ENCODE peak calls at places on chromosomes 16 and 17, in four cellular contexts. One of them, this sample, is unnamed.
A peak's percentile ranks its signal among the peaks of the same experiment; 100 is the strongest.

GRCh38 chr16:89359296-89360147 is 130.8 kb downstream of the ANKRD11 start:
- DNase-seq in HepG2: no peak
- DNase-seq in H1: no peak
- DNase-seq in GM12878: no peak
- DNase-seq in this sample: no peak

GRCh38 chr16:87189426-87189825 is 127.8 kb downstream of the C16orf95 start:
- DNase-seq in HepG2: no peak
- DNase-seq in H1: no peak
- DNase-seq in GM12878: no peak
- DNase-seq in this sample: no peak

GRCh38 chr17:74369221-74369620 is 1.9 kb downstream of the GPR142 start:
- DNase-seq in HepG2: no peak
- DNase-seq in H1: no peak
- DNase-seq in GM12878: no peak
- DNase-seq in this sample: no peak

GRCh38 chr17:78472035-78472905 is 93.8 kb downstream of the PGS1 start:
- DNase-seq in HepG2: no peak
- DNase-seq in H1: no peak
- DNase-seq in GM12878: peak; percentile 79
- DNase-seq in this sample: no peak

GRCh38 chr16:56965939-56966515 is 4.3 kb downstream of the CETP start:
- DNase-seq in HepG2: no peak
- DNase-seq in H1: no peak
- DNase-seq in GM12878: no peak
- DNase-seq in this sample: no peak

GRCh38 chr17:35640977-35641526 is 53.9 kb downstream of the AP2B1 start:
- DNase-seq in HepG2: no peak
- DNase-seq in H1: no peak
- DNase-seq in GM12878: no peak
- DNase-seq in this sample: no peak

GRCh38 chr17:6328279-6328678 is 106.6 kb downstream of the AIPL1 start:
- DNase-seq in HepG2: no peak
- DNase-seq in H1: no peak
- DNase-seq in GM12878: no peak
- DNase-seq in this sample: peak; percentile 41

GRCh38 chr17:63838586-63839184 is 3.8 kb downstream of the SMARCD2 start:
- DNase-seq in HepG2: no peak
- DNase-seq in H1: no peak
- DNase-seq in GM12878: no peak
- DNase-seq in this sample: no peak

GRCh38 chr17:59074494-59074893 is 32.2 kb downstream of the TRIM37 start:
- DNase-seq in HepG2: no peak
- DNase-seq in H1: no peak
- DNase-seq in GM12878: no peak
- DNase-seq in this sample: no peak

GRCh38 chr16:8989099-8989878 is 25.6 kb upstream of the USP7 start:
- DNase-seq in HepG2: peak; percentile 88
- DNase-seq in H1: no peak
- DNase-seq in GM12878: no peak
- DNase-seq in this sample: no peak

GRCh38 chr16:10662212-10662611 is 32.5 kb downstream of the TEKT5 start:
- DNase-seq in HepG2: no peak
- DNase-seq in H1: no peak
- DNase-seq in GM12878: no peak
- DNase-seq in this sample: no peak

GRCh38 chr17:80192268-80192667 is 22.4 kb downstream of the CARD14 start:
- DNase-seq in HepG2: peak; percentile 53
- DNase-seq in H1: no peak
- DNase-seq in GM12878: no peak
- DNase-seq in this sample: no peak

GRCh38 chr17:61474934-61475333 is 22.7 kb downstream of the TBX4 start:
- DNase-seq in HepG2: no peak
- DNase-seq in H1: no peak
- DNase-seq in GM12878: no peak
- DNase-seq in this sample: no peak

GRCh38 chr16:57045694-57046381 is 46.5 kb upstream of the CPNE2 start:
- DNase-seq in HepG2: peak; percentile 71
- DNase-seq in H1: peak; percentile 84
- DNase-seq in GM12878: peak; percentile 55
- DNase-seq in this sample: peak; percentile 21

DNA sequence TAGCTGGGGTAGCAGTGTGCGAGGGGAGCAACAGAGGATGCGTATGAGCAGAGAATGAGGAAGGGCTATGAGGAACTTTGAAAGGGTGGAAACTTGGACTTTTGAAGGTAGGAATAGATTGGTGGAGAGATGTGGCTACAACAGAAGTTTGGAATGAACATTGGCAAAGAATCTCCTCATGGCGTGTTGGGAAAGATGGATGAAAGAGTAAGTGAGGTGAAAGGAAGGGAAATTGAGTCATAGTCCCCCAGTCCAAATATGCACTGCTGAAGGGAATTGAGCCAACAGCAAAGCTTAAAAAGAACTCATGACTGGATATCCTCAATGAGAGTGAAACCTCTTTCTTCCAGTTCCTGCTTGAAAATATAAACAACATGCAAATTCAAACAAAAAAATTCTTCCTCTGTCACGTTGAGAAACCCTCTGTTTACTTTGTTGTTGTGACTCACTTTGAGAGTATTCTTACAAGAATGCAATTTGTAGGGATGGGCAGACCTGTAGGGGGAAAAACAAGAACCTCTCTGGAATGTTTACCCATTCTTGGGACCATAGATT is 313.2 kb upstream of the KCNJ16 start:
- DNase-seq in HepG2: peak; percentile 9
- DNase-seq in H1: no peak
- DNase-seq in GM12878: no peak
- DNase-seq in this sample: no peak
- TF ChIP-seq SRF in HepG2: no peak
- TF ChIP-seq SRF in H1: no peak
- TF ChIP-seq SRF in GM12878: no peak
- TF ChIP-seq SRF in this sample: no peak

DNA sequence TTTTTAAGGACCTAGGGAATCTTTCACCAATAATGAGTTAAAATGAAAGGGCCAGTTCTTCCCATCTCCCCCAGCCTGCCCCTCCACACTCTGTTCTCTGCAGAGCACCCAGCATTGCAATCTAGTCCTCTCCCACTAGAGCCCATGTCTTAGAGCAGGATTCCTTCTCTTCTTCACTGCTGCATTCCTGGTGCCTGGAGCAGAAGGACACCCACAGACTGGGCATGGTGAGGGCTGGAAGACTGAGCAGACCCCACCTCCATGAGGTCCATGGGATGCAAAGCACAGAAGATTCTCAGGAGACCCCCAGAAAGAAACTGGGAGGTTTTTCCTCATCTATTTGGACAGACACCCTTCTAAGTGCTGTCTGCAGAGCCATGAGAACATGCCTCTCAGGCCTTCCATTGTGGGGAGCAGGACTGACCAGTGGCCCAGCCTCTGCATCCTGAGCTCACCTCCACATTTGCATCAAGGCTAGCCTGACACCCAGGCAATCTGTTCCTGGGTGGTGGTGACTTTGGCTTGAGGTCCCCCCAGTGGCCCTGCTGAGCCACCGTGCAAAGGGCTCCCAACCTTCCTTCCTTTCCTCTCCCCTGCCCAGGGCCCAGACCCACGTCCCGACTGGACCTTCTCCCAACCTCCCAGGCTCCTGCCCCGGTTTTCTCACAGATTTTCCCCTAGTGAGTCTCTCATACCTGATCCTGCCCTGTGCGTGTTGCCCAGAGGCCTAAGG is 74.2 kb upstream of the ZNF469 start:
- DNase-seq in HepG2: no peak
- DNase-seq in H1: no peak
- DNase-seq in GM12878: no peak
- DNase-seq in this sample: no peak
- TF ChIP-seq JUND in HepG2: no peak
- TF ChIP-seq JUND in H1: no peak
- TF ChIP-seq JUND in GM12878: no peak
- TF ChIP-seq JUND in this sample: no peak

GRCh38 chr17:77427471-77427991 is 286.8 kb downstream of the SEC14L1 start:
- DNase-seq in HepG2: no peak
- DNase-seq in H1: no peak
- DNase-seq in GM12878: no peak
- DNase-seq in this sample: no peak

GRCh38 chr17:77429735-77429984 is 288.9 kb downstream of the SEC14L1 start:
- DNase-seq in HepG2: no peak
- DNase-seq in H1: no peak
- DNase-seq in GM12878: no peak
- DNase-seq in this sample: no peak

GRCh38 chr17:77426676-77427386 is 286.1 kb downstream of the SEC14L1 start:
- DNase-seq in HepG2: no peak
- DNase-seq in H1: no peak
- DNase-seq in GM12878: no peak
- DNase-seq in this sample: no peak

GRCh38 chr17:77428901-77429734 is 288.3 kb downstream of the SEC14L1 start:
- DNase-seq in HepG2: no peak
- DNase-seq in H1: no peak
- DNase-seq in GM12878: no peak
- DNase-seq in this sample: no peak

GRCh38 chr17:77428020-77428781 is 287.4 kb downstream of the SEC14L1 start:
- DNase-seq in HepG2: no peak
- DNase-seq in H1: no peak
- DNase-seq in GM12878: no peak
- DNase-seq in this sample: no peak
- H3K9ac ChIP-seq in HepG2: no peak overlapping the region
- H3K9ac ChIP-seq in H1: no peak overlapping the region
- H3K9ac ChIP-seq in GM12878: no peak overlapping the region
- H3K9ac ChIP-seq in this sample: no peak overlapping the region

GRCh38 chr17:66364508-66365203 is 62.2 kb downstream of the PRKCA start:
- DNase-seq in HepG2: no peak
- DNase-seq in H1: no peak
- DNase-seq in GM12878: no peak
- DNase-seq in this sample: no peak

GRCh38 chr17:66365903-66366302 is 63.5 kb downstream of the PRKCA start:
- DNase-seq in HepG2: no peak
- DNase-seq in H1: no peak
- DNase-seq in GM12878: no peak
- DNase-seq in this sample: no peak

GRCh38 chr17:66367112-66367511 is 64.7 kb downstream of the PRKCA start:
- DNase-seq in HepG2: no peak
- DNase-seq in H1: no peak
- DNase-seq in GM12878: no peak
- DNase-seq in this sample: no peak

GRCh38 chr17:66369830-66370229 is 67.4 kb downstream of the PRKCA start:
- DNase-seq in HepG2: peak; percentile 31
- DNase-seq in H1: no peak
- DNase-seq in GM12878: no peak
- DNase-seq in this sample: no peak

DNA sequence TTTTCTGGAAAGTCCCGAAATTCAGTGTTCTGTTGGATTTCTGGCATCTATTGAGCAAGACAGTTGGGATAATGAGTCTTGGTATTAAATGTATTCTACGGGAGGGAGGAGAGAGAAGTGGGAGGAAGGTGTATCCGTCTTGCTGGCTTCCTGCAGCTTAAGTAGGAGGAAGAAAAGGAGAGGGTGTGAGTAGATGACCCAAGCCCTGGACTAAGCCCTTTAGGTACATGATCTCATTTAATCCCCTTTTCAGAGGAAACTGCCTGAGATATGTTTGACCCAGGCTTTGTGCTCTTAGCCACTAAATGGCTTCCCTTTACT is 62.8 kb downstream of the PRKCA start:
- DNase-seq in HepG2: no peak
- DNase-seq in H1: no peak
- DNase-seq in GM12878: no peak
- DNase-seq in this sample: no peak
- TF ChIP-seq SRF in HepG2: no peak
- TF ChIP-seq SRF in H1: no peak
- TF ChIP-seq SRF in GM12878: no peak
- TF ChIP-seq SRF in this sample: no peak

DNA sequence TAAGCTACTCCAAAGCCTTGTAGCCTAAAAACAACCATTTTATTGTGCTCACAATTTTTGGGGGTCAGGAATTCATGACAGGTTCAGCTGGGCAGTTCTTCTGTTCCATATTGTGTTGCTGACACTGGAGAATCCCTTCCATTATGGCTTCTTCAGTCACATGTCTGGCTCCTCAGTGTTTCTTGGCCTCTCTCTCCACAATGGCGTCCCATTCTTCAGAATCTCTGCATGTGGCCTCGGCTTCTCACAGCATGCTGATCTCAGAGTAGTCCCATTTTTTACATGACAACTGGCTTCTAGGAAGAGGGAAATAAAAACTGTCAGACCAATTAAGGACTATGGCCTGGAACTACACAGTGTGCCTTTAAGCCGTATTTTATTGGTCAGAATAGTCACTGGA is 49.6 kb downstream of the NF1 start:
- DNase-seq in HepG2: no peak
- DNase-seq in H1: no peak
- DNase-seq in GM12878: no peak
- DNase-seq in this sample: no peak
- TF ChIP-seq JUND in HepG2: no peak
- TF ChIP-seq JUND in H1: no peak
- TF ChIP-seq JUND in GM12878: no peak
- TF ChIP-seq JUND in this sample: no peak

DNA sequence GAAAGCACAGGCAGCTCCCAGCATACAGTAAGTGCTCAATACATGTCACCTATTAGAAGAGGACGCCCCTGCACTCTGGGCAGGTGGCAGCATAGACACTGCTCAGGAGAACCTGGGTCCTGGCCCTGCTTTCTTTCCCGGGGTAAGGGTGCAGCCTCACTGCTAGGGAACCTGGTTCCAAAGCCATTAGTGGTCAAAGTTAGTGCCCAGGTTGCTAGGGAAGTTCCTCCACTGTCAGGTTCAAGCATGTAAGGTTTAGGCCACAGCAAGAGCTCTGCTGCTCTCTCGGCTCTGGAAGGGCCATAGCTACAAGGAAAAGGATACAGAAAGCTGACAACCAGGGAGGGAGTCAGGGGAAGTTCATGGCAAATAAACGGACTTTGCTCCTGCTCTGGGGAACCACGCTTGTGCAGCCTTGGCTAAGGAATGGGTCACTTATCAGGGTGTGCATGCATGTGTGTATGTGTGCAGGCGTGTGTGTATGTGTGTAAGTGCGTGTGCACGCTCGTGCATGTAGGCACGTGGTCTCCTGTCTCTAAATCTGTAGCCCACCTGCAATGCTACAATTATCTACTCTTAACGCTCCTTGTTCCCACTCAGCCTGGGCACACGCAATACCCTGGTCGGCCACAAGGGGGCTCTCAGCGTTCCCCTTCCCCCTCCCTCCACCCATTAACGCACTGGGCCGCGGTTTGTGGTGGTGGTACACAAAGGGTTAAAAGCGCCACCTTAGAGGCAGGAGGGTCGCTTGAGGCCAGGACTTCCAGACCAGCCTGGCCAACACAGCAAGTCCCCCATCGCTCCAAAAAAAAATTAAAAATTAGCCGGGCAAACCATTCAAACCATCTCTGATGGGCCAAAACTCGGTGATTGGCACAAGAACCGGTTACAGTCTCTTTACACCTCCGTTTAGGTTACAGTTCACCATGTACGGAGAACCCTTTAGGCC is 48.5 kb upstream of the KDM8 start:
- DNase-seq in HepG2: peak; percentile 52
- DNase-seq in H1: peak; percentile 95
- DNase-seq in GM12878: no peak
- DNase-seq in this sample: peak; percentile 56
- H3K9ac ChIP-seq in HepG2: no peak overlapping the region
- H3K9ac ChIP-seq in H1: no peak overlapping the region
- H3K9ac ChIP-seq in GM12878: no peak overlapping the region
- H3K9ac ChIP-seq in this sample: no peak overlapping the region